ENCODE peak calls at places on chromosome 1, in four cellular contexts. E is astrocyte of the cerebellum, T is neural progenitor cell, L is endothelial cell. U is an unnamed sample.

GRCh38 chr1:25435315-25436103 is 4.8 kb downstream of the MACO1 start:
- DNase-seq in T (no peak), L (no peak), E (no peak), U (peak)

GRCh38 chr1:168202941-168203654 is 22.7 kb upstream of the SFT2D2 start:
- DNase-seq in E (peak), T (no peak), L (no peak), U (no peak)

GRCh38 chr1:230516890-230517289 is 90.8 kb upstream of the PGBD5 start:
- DNase-seq in E (no peak), T (no peak), L (no peak), U (no peak)

GRCh38 chr1:171917361-171917760 is 76.1 kb downstream of the DNM3 start:
- DNase-seq in L (no peak), E (no peak), T (no peak), U (no peak)

GRCh38 chr1:205739348-205740160 is 10.4 kb downstream of the NUCKS1 start:
- DNase-seq in L (no peak), T (no peak), E (peak), U (no peak)

GRCh38 chr1:28395181-28395580 is 25.6 kb downstream of the PHACTR4 start:
- DNase-seq in L (no peak), T (no peak), E (no peak), U (no peak)

GRCh38 chr1:145782166-145783099 is 41.5 kb downstream of the RNF115 start:
- DNase-seq in E (peak), T (no peak), L (no peak), U (no peak)

GRCh38 chr1:33583567-33583966 is 111.1 kb downstream of the ZSCAN20 start:
- DNase-seq in L (no peak), T (no peak), E (no peak), U (no peak)

GRCh38 chr1:109210058-109210457 is 3.7 kb upstream of the SARS1 start:
- DNase-seq in T (no peak), E (no peak), L (no peak), U (no peak)

GRCh38 chr1:91866425-91866824 is 19.5 kb downstream of the TGFBR3 start:
- DNase-seq in L (no peak), T (no peak), E (no peak), U (no peak)

GRCh38 chr1:116389013-116389412 is 16.0 kb downstream of the ATP1A1 start:
- DNase-seq in T (no peak), L (no peak), E (no peak), U (no peak)

GRCh38 chr1:81174811-81175476 is 625.8 kb upstream of the ADGRL2 start:
- DNase-seq in L (no peak), T (no peak), E (peak), U (no peak)

GRCh38 chr1:26913754-26914619 is at the start of gene NR0B2:
- DNase-seq in T (no peak), L (no peak), E (no peak), U (no peak)

GRCh38 chr1:108085628-108086027 is 114.5 kb downstream of the SLC25A24 start:
- DNase-seq in L (no peak), T (no peak), E (no peak), U (no peak)

GRCh38 chr1:14977338-14977931 is 176.1 kb upstream of the TMEM51 start:
- DNase-seq in E (no peak), L (no peak), T (no peak), U (no peak)

GRCh38 chr1:206723500-206724472 is 39.1 kb downstream of the MAPKAPK2 start:
- DNase-seq in L (no peak), E (peak), T (peak), U (no peak)

GRCh38 chr1:37358992-37359391 is 115.4 kb upstream of the ZC3H12A start:
- DNase-seq in T (no peak), L (no peak), E (no peak), U (no peak)

GRCh38 chr1:36224537-36225297 is 474 bp downstream of the THRAP3 start:
- DNase-seq in E (peak), T (peak), L (peak), U (no peak)

GRCh38 chr1:246683521-246683920 is 40.7 kb upstream of the SCCPDH start:
- DNase-seq in E (no peak), L (no peak), T (no peak), U (no peak)

GRCh38 chr1:241627453-241628329 is 12.5 kb downstream of the CHML start:
- DNase-seq in L (peak), E (peak), T (peak), U (peak)

GRCh38 chr1:6419803-6420593 is at the start of gene HES2:
- DNase-seq in E (no peak), L (no peak), T (peak), U (no peak)

GRCh38 chr1:207140536-207140935 is 36.5 kb downstream of the C4BPA start:
- DNase-seq in E (no peak), T (no peak), L (no peak), U (no peak)

GRCh38 chr1:245060684-245061374 is 94.0 kb upstream of the KIF26B start:
- DNase-seq in T (no peak), E (no peak), L (no peak), U (no peak)

DNA sequence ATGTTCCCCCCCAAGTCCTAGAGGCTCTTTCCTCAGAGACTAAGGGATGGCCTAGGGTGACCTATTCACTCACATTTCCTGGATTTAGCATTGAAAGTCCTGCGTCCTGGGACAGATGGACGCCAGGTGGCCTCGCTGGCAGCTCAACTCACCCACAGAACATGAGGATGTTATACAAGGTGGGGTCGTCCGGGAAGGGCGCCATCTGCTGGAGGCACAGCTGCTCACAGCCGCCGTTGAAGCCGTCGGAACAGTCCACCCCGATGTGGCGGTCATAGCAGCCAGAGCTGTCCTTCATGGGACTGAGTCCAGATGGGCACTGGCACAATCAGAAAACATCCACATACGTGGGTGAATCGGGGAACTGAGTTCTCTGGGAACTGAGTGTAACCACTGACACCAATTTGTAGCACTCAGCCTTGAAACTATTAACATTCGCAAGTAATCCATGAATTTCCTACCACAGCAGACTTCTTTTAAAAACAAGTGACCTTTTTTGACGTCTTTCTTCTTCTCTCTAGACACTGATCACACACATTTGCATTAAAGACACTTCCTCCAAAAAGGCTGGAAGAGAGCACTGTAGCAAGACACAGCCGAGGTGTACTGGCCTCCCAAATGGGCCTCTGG is 215.4 kb downstream of the ASTN1 start:
- DNase-seq in L (peak), E (no peak), T (peak), U (peak)
- TF ChIP-seq CTCF in L (peak), E (peak), T (peak), U (peak)

GRCh38 chr1:58065520-58065919 is 481.0 kb downstream of the OMA1 start:
- DNase-seq in T (peak), L (peak), E (no peak), U (no peak)
- TF ChIP-seq CTCF in T (peak), L (no peak), E (no peak), U (no peak)

GRCh38 chr1:190634134-190634533 is 156.5 kb upstream of the BRINP3 start:
- DNase-seq in E (no peak), L (no peak), T (no peak), U (no peak)

GRCh38 chr1:190633488-190633887 is 155.8 kb upstream of the BRINP3 start:
- DNase-seq in L (no peak), E (no peak), T (peak), U (no peak)
- TF ChIP-seq CTCF in L (no peak), E (no peak), T (peak), U (no peak)

GRCh38 chr1:39657923-39658485 is 13.9 kb downstream of the NT5C1A start:
- DNase-seq in L (peak), E (peak), T (peak), U (peak)
- TF ChIP-seq CTCF in L (peak), E (peak), T (peak), U (peak)

GRCh38 chr1:57824535-57824934 is 400.7 kb upstream of the DAB1 start:
- DNase-seq in E (no peak), T (no peak), L (no peak), U (no peak)
- TF ChIP-seq CTCF in E (no peak), T (no peak), L (no peak), U (no peak)

DNA sequence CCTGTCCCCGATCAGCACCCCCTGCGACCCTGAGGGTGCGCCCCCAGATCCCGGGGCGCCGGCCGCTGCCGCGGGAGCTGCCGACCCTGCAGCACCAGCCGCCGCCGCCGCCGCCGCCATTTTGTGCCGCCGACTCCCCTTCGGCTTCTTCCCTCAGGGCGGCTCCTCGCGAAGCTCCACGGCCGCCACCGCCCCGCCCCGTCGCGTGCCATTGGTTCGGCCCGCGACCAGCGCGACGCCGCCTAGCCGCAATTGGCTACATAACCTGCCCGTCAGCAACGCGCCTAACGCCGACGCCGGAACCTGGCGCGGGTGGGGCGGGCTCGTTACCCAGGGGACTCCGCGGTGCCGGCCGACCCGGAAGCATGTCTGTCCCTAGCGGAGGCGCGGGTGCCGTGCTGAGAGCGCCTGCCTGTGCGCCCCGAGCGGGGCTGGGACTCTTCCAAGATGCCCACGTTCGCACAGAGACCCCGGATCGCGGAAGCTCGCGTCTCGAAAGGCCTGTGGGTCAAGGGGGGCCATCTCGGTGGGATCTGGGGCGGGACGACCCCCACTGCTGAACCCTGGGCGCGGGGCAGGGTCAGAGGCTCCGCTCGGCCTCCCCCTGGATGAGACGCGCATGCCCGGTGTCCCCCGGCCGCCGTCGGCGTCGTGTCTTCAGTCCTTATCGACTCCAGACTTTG is at the start of gene CCNL2:
- DNase-seq in T (peak), E (peak), L (peak), U (peak)
- TF ChIP-seq CTCF in T (peak), E (peak), L (peak), U (peak)

GRCh38 chr1:160342953-160343869 is at the start of the genes COPA and NCSTN:
- DNase-seq in T (peak), L (peak), E (peak), U (peak)
- TF ChIP-seq CTCF in T (no peak), L (no peak), E (no peak), U (no peak)

GRCh38 chr1:214552174-214552608 is 789 bp upstream of the PTPN14 start:
- DNase-seq in L (peak), T (peak), E (no peak), U (no peak)

GRCh38 chr1:214550339-214551051 is 907 bp downstream of the PTPN14 start:
- DNase-seq in E (no peak), L (no peak), T (peak), U (no peak)

GRCh38 chr1:214551052-214551435 is 358 bp downstream of the PTPN14 start:
- DNase-seq in L (no peak), E (no peak), T (peak), U (no peak)

GRCh38 chr1:214553142-214553710 is 1.8 kb upstream of the PTPN14 start:
- DNase-seq in E (no peak), L (no peak), T (no peak), U (no peak)

DNA sequence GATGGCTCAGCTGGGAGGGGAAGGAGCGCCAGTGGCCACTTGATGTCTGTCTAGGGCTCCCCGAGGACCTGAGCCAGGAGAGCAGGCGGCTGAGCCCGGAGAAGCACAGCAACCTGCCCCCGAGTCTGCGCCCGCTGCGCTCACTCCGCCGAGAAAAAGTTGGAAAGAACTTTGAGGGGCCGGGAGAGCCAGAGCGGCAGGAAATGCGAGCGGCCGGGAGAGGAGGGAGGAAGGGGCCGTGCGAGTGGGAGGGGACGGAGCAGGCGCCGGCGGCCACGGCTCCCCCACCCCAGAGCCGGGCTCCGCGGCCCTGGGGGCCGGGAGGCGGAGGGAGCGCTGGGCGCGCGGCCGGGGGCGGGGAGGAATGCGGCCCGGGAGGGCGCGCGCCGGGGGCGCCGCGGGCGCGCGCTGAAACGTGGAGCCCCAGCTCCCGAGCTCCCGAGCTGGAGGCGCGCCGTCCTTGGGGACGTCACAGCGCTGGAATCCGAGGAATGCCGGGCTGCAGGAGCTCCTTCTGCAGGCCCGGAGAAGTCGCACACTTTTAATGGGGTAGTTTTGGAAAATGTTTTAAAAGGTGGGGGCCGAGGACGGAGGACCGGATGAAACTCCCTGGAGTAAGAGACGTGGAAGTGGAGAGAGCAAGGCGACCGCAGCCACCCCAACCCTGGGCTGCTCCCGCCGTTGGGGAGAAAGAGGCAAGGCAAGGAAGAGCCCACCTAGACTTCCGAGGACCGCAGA is at the start of gene PTPN14:
- DNase-seq in E (peak), L (peak), T (peak), U (peak)
- TF ChIP-seq CTCF in E (peak), L (no peak), T (peak), U (no peak)